ENCODE peak calls at places on chromosomes 1 and 21, in nine cellular contexts. One of them, this sample, is unnamed.

GRCh38 chr1:154941332-154941995 is 4.9 kb upstream of the PMVK start:
- DNase-seq in naive thymus-derived CD4-positive, alpha-beta T cell: no peak
- DNase-seq in AG08395: peak; percentile 11
- DNase-seq in HEK293T: no peak
- DNase-seq in pons: no peak
- DNase-seq in activated CD8-positive, alpha-beta T cell treated with anti-CD3 and anti-CD28 coated beads, Interleukin-2, amount 10 ng/mL, durations not matched to agents 7 days and 5 days: no peak
- DNase-seq in esophagus squamous epithelium: no peak
- DNase-seq in HCT116: no peak
- DNase-seq in cerebellum: peak; percentile 50
- DNase-seq in this sample: no peak

GRCh38 chr1:207829576-207829975 is 77.7 kb downstream of the CD46 start:
- DNase-seq in naive thymus-derived CD4-positive, alpha-beta T cell: no peak
- DNase-seq in AG08395: no peak
- DNase-seq in HEK293T: no peak
- DNase-seq in pons: no peak
- DNase-seq in activated CD8-positive, alpha-beta T cell treated with anti-CD3 and anti-CD28 coated beads, Interleukin-2, amount 10 ng/mL, durations not matched to agents 7 days and 5 days: no peak
- DNase-seq in esophagus squamous epithelium: no peak
- DNase-seq in HCT116: no peak
- DNase-seq in cerebellum: no peak
- DNase-seq in this sample: no peak

GRCh38 chr1:240888039-240888786 is 276.3 kb upstream of the GREM2 start:
- DNase-seq in naive thymus-derived CD4-positive, alpha-beta T cell: no peak
- DNase-seq in AG08395: peak; percentile 7
- DNase-seq in HEK293T: peak; percentile 71
- DNase-seq in pons: peak; percentile 19
- DNase-seq in activated CD8-positive, alpha-beta T cell treated with anti-CD3 and anti-CD28 coated beads, Interleukin-2, amount 10 ng/mL, durations not matched to agents 7 days and 5 days: peak; percentile 30
- DNase-seq in esophagus squamous epithelium: no peak
- DNase-seq in HCT116: peak; percentile 3
- DNase-seq in cerebellum: peak; percentile 67
- DNase-seq in this sample: no peak

GRCh38 chr1:25064465-25065238 is 134.6 kb upstream of the RUNX3 start:
- DNase-seq in naive thymus-derived CD4-positive, alpha-beta T cell: no peak
- DNase-seq in AG08395: no peak
- DNase-seq in HEK293T: no peak
- DNase-seq in pons: no peak
- DNase-seq in activated CD8-positive, alpha-beta T cell treated with anti-CD3 and anti-CD28 coated beads, Interleukin-2, amount 10 ng/mL, durations not matched to agents 7 days and 5 days: peak; percentile 34
- DNase-seq in esophagus squamous epithelium: no peak
- DNase-seq in HCT116: no peak
- DNase-seq in cerebellum: no peak
- DNase-seq in this sample: no peak

GRCh38 chr1:167795810-167796740 is 74.3 kb downstream of the MPZL1 start:
- DNase-seq in naive thymus-derived CD4-positive, alpha-beta T cell: no peak
- DNase-seq in AG08395: no peak
- DNase-seq in HEK293T: no peak
- DNase-seq in pons: no peak
- DNase-seq in activated CD8-positive, alpha-beta T cell treated with anti-CD3 and anti-CD28 coated beads, Interleukin-2, amount 10 ng/mL, durations not matched to agents 7 days and 5 days: no peak
- DNase-seq in esophagus squamous epithelium: no peak
- DNase-seq in HCT116: no peak
- DNase-seq in cerebellum: no peak
- DNase-seq in this sample: peak; percentile 82

GRCh38 chr1:80656628-80657019 is 1144.1 kb upstream of the ADGRL2 start:
- DNase-seq in naive thymus-derived CD4-positive, alpha-beta T cell: no peak
- DNase-seq in AG08395: no peak
- DNase-seq in HEK293T: no peak
- DNase-seq in pons: no peak
- DNase-seq in activated CD8-positive, alpha-beta T cell treated with anti-CD3 and anti-CD28 coated beads, Interleukin-2, amount 10 ng/mL, durations not matched to agents 7 days and 5 days: no peak
- DNase-seq in esophagus squamous epithelium: no peak
- DNase-seq in HCT116: no peak
- DNase-seq in cerebellum: no peak
- DNase-seq in this sample: no peak

GRCh38 chr1:198908995-198909394 is 270.2 kb downstream of the PTPRC start:
- DNase-seq in naive thymus-derived CD4-positive, alpha-beta T cell: no peak
- DNase-seq in AG08395: no peak
- DNase-seq in HEK293T: no peak
- DNase-seq in pons: no peak
- DNase-seq in activated CD8-positive, alpha-beta T cell treated with anti-CD3 and anti-CD28 coated beads, Interleukin-2, amount 10 ng/mL, durations not matched to agents 7 days and 5 days: no peak
- DNase-seq in esophagus squamous epithelium: no peak
- DNase-seq in HCT116: no peak
- DNase-seq in cerebellum: no peak
- DNase-seq in this sample: no peak

GRCh38 chr1:1599030-1599916 is 662 bp downstream of the FNDC10 start:
- DNase-seq in naive thymus-derived CD4-positive, alpha-beta T cell: peak; percentile 54
- DNase-seq in AG08395: peak; percentile 79
- DNase-seq in HEK293T: peak; percentile 64
- DNase-seq in pons: no peak
- DNase-seq in activated CD8-positive, alpha-beta T cell treated with anti-CD3 and anti-CD28 coated beads, Interleukin-2, amount 10 ng/mL, durations not matched to agents 7 days and 5 days: peak; percentile 53
- DNase-seq in esophagus squamous epithelium: no peak
- DNase-seq in HCT116: no peak
- DNase-seq in cerebellum: peak; percentile 69
- DNase-seq in this sample: no peak

GRCh38 chr1:93554883-93555872 is 107.3 kb downstream of the FNBP1L start:
- DNase-seq in naive thymus-derived CD4-positive, alpha-beta T cell: no peak
- DNase-seq in AG08395: no peak
- DNase-seq in HEK293T: no peak
- DNase-seq in pons: no peak
- DNase-seq in activated CD8-positive, alpha-beta T cell treated with anti-CD3 and anti-CD28 coated beads, Interleukin-2, amount 10 ng/mL, durations not matched to agents 7 days and 5 days: no peak
- DNase-seq in esophagus squamous epithelium: no peak
- DNase-seq in HCT116: no peak
- DNase-seq in cerebellum: no peak
- DNase-seq in this sample: no peak

GRCh38 chr1:118157506-118157905 is 27.5 kb downstream of the SPAG17 start:
- DNase-seq in naive thymus-derived CD4-positive, alpha-beta T cell: no peak
- DNase-seq in AG08395: no peak
- DNase-seq in HEK293T: no peak
- DNase-seq in pons: no peak
- DNase-seq in activated CD8-positive, alpha-beta T cell treated with anti-CD3 and anti-CD28 coated beads, Interleukin-2, amount 10 ng/mL, durations not matched to agents 7 days and 5 days: no peak
- DNase-seq in esophagus squamous epithelium: no peak
- DNase-seq in HCT116: no peak
- DNase-seq in cerebellum: no peak
- DNase-seq in this sample: no peak

GRCh38 chr1:209546390-209547080 is 37.0 kb upstream of the CAMK1G start:
- DNase-seq in naive thymus-derived CD4-positive, alpha-beta T cell: no peak
- DNase-seq in AG08395: no peak
- DNase-seq in HEK293T: no peak
- DNase-seq in pons: peak; percentile 20
- DNase-seq in activated CD8-positive, alpha-beta T cell treated with anti-CD3 and anti-CD28 coated beads, Interleukin-2, amount 10 ng/mL, durations not matched to agents 7 days and 5 days: no peak
- DNase-seq in esophagus squamous epithelium: no peak
- DNase-seq in HCT116: no peak
- DNase-seq in cerebellum: no peak
- DNase-seq in this sample: no peak

GRCh38 chr21:17679002-17679600 is 66.4 kb upstream of the BTG3 start:
- DNase-seq in naive thymus-derived CD4-positive, alpha-beta T cell: peak; percentile 69
- DNase-seq in AG08395: peak; percentile 71
- DNase-seq in HEK293T: peak; percentile 68
- DNase-seq in pons: peak; percentile 85
- DNase-seq in activated CD8-positive, alpha-beta T cell treated with anti-CD3 and anti-CD28 coated beads, Interleukin-2, amount 10 ng/mL, durations not matched to agents 7 days and 5 days: peak; percentile 40
- DNase-seq in esophagus squamous epithelium: no peak
- DNase-seq in HCT116: peak; percentile 37
- DNase-seq in cerebellum: peak; percentile 31
- DNase-seq in this sample: no peak

GRCh38 chr21:20997633-20998455 is at the start of gene NCAM2:
- DNase-seq in naive thymus-derived CD4-positive, alpha-beta T cell: peak; percentile 71
- DNase-seq in AG08395: peak; percentile 68
- DNase-seq in HEK293T: peak; percentile 70
- DNase-seq in pons: no peak
- DNase-seq in activated CD8-positive, alpha-beta T cell treated with anti-CD3 and anti-CD28 coated beads, Interleukin-2, amount 10 ng/mL, durations not matched to agents 7 days and 5 days: peak; percentile 60
- DNase-seq in esophagus squamous epithelium: no peak
- DNase-seq in HCT116: no peak
- DNase-seq in cerebellum: peak; percentile 36
- DNase-seq in this sample: peak; percentile 86

GRCh38 chr1:205059660-205060059 is 16.6 kb downstream of the CNTN2 start:
- DNase-seq in naive thymus-derived CD4-positive, alpha-beta T cell: no peak
- DNase-seq in AG08395: no peak
- DNase-seq in HEK293T: no peak
- DNase-seq in pons: no peak
- DNase-seq in activated CD8-positive, alpha-beta T cell treated with anti-CD3 and anti-CD28 coated beads, Interleukin-2, amount 10 ng/mL, durations not matched to agents 7 days and 5 days: no peak
- DNase-seq in esophagus squamous epithelium: no peak
- DNase-seq in HCT116: no peak
- DNase-seq in cerebellum: no peak
- DNase-seq in this sample: peak; percentile 53